ENCODE peak calls at places on chromosomes 1 and 21, in five cellular contexts. K, P, R, F and S are unnamed samples.

GRCh38 chr1:179883040-179883501 is 986 bp downstream of the TOR1AIP1 start:
- DNase-seq in R (no peak), K (no peak), P (no peak), F (no peak), S (no peak)

GRCh38 chr1:112783059-112783458 is 67.9 kb upstream of the PPM1J start:
- DNase-seq in P (no peak), F (no peak), K (no peak), R (no peak), S (no peak)

GRCh38 chr1:84489766-84490165 is 10.7 kb downstream of the RPF1 start:
- DNase-seq in F (peak), K (peak), P (no peak), R (no peak), S (peak)

GRCh38 chr1:70509996-70510876 is 99.2 kb downstream of the CTH start:
- DNase-seq in F (peak), P (peak), R (peak), K (peak), S (peak)

GRCh38 chr1:67724928-67725560 is 40.0 kb downstream of the GADD45A start:
- DNase-seq in R (no peak), P (peak), F (peak), K (no peak), S (peak)

GRCh38 chr1:21539933-21540332 is 30.7 kb downstream of the ALPL start:
- DNase-seq in K (no peak), F (no peak), P (peak), R (no peak), S (peak)

GRCh38 chr1:98403981-98404380 is 257.5 kb upstream of the SNX7 start:
- DNase-seq in F (no peak), R (no peak), K (no peak), P (no peak), S (no peak)

GRCh38 chr1:15151377-15151806 is 2.2 kb upstream of the TMEM51 start:
- DNase-seq in K (no peak), F (no peak), P (peak), R (no peak), S (no peak)

GRCh38 chr21:42513151-42513984 is at the start of gene SLC37A1:
- DNase-seq in K (no peak), F (no peak), R (no peak), P (no peak), S (peak)

GRCh38 chr1:226526801-226527595 is 21.6 kb upstream of the STUM start:
- DNase-seq in K (peak), P (peak), F (peak), R (no peak), S (peak)

GRCh38 chr1:235128453-235129328 is at the start of gene TOMM20:
- DNase-seq in F (peak), K (peak), P (peak), R (peak), S (peak)

GRCh38 chr1:157948547-157949152 is 44.8 kb upstream of the KIRREL1 start:
- DNase-seq in F (peak), R (no peak), K (no peak), P (peak), S (peak)

GRCh38 chr21:26154776-26155175 is 15.8 kb downstream of the APP start:
- DNase-seq in F (no peak), P (no peak), K (no peak), R (no peak), S (no peak)

GRCh38 chr1:65357291-65357960 is 48.1 kb downstream of the DNAJC6 start:
- DNase-seq in R (no peak), K (no peak), F (no peak), P (no peak), S (no peak)

GRCh38 chr1:15963363-15963967 is 12.4 kb downstream of the ZBTB17 start:
- DNase-seq in P (no peak), F (no peak), K (no peak), R (no peak), S (no peak)

GRCh38 chr1:20248954-20249612 is 41.6 kb upstream of the VWA5B1 start:
- DNase-seq in P (no peak), F (no peak), R (peak), K (no peak), S (no peak)

GRCh38 chr1:20887269-20887668 is 100.2 kb upstream of the HP1BP3 start:
- DNase-seq in F (no peak), K (no peak), R (no peak), P (no peak), S (no peak)

GRCh38 chr1:178076607-178077006 is 17.3 kb upstream of the RASAL2 start:
- DNase-seq in K (no peak), F (no peak), R (no peak), P (no peak), S (no peak)

GRCh38 chr1:208054485-208054884 is 143.6 kb upstream of the CD34 start:
- DNase-seq in R (no peak), F (no peak), K (no peak), P (no peak), S (peak)

GRCh38 chr1:189027509-189027908 is 1450.2 kb downstream of the BRINP3 start:
- DNase-seq in F (no peak), R (no peak), K (no peak), P (no peak), S (no peak)

GRCh38 chr21:38234395-38235142 is 22.2 kb upstream of the KCNJ15 start:
- DNase-seq in R (no peak), P (no peak), K (peak), F (no peak), S (no peak)

GRCh38 chr1:221289103-221289502 is 409.9 kb downstream of the HLX start:
- DNase-seq in F (no peak), R (no peak), P (no peak), K (no peak), S (no peak)
- H2AFZ ChIP-seq in F (no peak), R (no peak), P (no peak), K (no peak), S (no peak)

DNA sequence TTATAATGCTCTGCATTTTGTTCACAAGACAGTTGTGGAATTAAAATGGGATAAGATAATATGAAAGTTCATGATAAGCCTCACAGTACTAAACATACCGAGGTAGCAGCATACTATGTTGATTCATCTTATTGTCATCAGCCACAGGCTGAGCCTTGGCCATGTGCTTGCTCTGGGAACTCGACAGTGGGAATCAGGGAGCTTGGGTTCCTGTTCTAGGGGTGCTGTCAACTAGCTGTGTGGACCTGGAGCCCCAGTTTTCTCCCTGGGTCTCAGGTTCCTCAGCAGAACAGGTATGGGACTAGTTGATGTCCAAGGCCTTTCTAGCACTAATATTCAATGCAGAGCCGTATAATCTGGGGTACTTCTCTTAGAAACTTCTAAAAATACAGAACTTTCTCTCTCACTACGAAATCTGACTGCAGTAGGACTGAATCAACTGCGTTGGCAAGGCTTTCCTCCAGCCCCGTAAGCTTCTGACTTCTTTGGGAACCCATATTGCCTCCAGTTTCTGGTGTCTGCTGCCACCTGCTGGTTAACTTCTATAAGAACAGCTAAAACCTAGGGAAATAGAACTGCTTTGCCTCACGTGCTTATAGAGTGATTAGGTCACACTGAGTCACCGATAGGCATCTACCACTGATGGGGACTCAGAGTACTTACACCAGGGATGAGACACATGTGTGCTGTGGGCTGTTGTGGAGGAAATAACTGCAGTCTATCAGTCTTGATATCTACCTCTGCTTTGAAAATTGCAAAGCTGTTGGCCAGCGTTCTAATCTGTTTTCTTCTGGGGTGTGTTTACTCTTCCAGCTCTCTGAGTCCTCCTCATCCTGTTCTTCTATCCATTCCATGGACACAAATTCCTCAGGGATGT is 111.0 kb downstream of the RGL1 start:
- DNase-seq in F (peak), P (peak), R (peak), K (peak), S (peak)
- H3K9ac ChIP-seq in F (peak), P (no peak), R (peak), K (no peak), S (peak)

DNA sequence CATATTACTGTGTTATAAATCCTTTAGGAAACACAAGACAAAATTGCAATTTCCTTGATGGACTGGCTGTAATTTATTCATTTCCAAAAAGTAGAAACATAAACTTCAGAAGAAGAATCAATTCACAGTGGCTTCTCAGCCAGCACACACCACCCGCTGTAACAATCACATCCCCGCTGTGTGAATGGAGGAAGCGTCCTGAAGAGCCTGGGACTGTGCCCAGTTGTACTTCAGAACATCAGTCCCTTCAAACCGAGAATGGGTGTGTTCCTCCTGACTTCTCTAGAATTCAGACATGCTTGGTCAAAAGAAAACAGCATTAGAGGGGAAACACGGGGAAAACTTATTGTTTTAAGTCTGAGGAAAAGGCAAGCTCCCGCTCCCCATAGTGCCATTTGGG is 28.8 kb upstream of the CD84 start:
- DNase-seq in F (no peak), R (no peak), K (no peak), P (no peak), S (no peak)
- H2AFZ ChIP-seq in F (no peak), R (no peak), K (no peak), P (no peak), S (no peak)

GRCh38 chr1:101436100-101436511 is 199.3 kb downstream of the S1PR1 start:
- DNase-seq in R (peak), F (no peak), P (no peak), K (no peak), S (no peak)
- H3K9ac ChIP-seq in R (peak), F (no peak), P (no peak), K (no peak), S (no peak)

DNA sequence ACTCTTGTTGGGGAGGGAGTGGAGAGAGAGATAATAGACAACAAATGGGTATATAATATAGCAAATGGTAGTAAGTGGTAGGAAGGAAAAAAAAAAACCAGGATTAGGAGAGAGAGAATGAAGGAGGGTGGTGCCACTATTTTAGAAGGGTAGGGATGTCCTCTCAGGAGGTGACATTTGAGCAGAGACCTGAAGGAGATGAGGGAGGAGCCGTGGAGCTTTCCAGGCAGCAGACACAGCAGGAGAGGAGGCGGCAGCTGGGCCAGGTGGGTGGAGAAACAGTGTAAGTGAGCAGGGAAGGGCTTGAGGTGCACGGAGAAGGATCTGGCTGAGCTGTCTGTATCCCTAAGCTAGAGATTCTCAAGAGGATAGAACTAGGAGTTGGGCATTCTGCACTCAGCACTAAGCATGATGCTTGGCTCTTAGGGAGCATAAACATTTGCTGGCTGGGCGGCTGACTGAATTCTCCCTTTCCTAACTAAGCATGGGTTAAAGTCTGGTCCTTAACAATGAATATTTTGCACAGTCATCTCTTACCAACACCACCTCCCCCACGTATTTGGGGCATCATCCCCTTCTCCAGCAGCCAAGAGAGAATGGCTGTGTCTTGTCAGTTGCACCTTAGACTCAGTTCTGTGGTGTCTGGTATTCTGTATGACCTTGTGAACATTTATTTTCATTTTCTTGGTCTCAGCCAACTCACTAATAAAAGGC is 27.6 kb upstream of the SARS1 start:
- DNase-seq in K (no peak), R (no peak), P (no peak), F (no peak), S (no peak)
- H2AFZ ChIP-seq in K (no peak), R (no peak), P (peak), F (peak), S (peak)

GRCh38 chr1:165375623-165376022 is 19.1 kb upstream of the LMX1A start:
- DNase-seq in R (no peak), F (no peak), K (no peak), P (no peak), S (no peak)
- H3K9ac ChIP-seq in R (no peak), F (no peak), K (no peak), P (no peak), S (peak)